ENCODE peak calls at places on chromosomes 6 and 20, in eight cellular contexts. B, V, O, H, Z, X, K and M are unnamed samples.

GRCh38 chr6:16338577-16339262 is 100.3 kb downstream of the GMPR start:
- DNase-seq in B (peak), V (peak), O (peak), H (no peak), Z (peak), X (no peak), K (no peak), M (peak)

GRCh38 chr6:18412644-18413043 is 25.5 kb downstream of the RNF144B start:
- DNase-seq in B (no peak), V (no peak), O (no peak), H (no peak), Z (no peak), X (no peak), K (no peak), M (no peak)

GRCh38 chr6:14540276-14540675 is 422.7 kb downstream of the CD83 start:
- DNase-seq in B (peak), V (no peak), O (no peak), H (no peak), Z (no peak), X (no peak), K (no peak), M (no peak)

GRCh38 chr20:43755851-43756250 is 29.0 kb upstream of the GTSF1L start:
- DNase-seq in B (no peak), V (no peak), O (no peak), H (no peak), Z (no peak), X (no peak), K (no peak), M (no peak)

GRCh38 chr6:40877362-40877761 is 161.7 kb downstream of the UNC5CL start:
- DNase-seq in B (no peak), V (no peak), O (no peak), H (no peak), Z (no peak), X (no peak), K (no peak), M (no peak)

GRCh38 chr20:46021361-46022359 is 7.4 kb upstream of the SLC12A5 start:
- DNase-seq in B (no peak), V (no peak), O (peak), H (peak), Z (no peak), X (peak), K (peak), M (no peak)

GRCh38 chr6:6758915-6759654 is 170.6 kb downstream of the LY86 start:
- DNase-seq in B (no peak), V (peak), O (peak), H (peak), Z (no peak), X (peak), K (peak), M (peak)

GRCh38 chr20:51183443-51183842 is 160.5 kb upstream of the KCNG1 start:
- DNase-seq in B (no peak), V (no peak), O (no peak), H (no peak), Z (no peak), X (no peak), K (no peak), M (no peak)

GRCh38 chr20:35583636-35584560 is 31.7 kb upstream of the SPAG4 start:
- DNase-seq in B (no peak), V (no peak), O (no peak), H (no peak), Z (no peak), X (no peak), K (no peak), M (no peak)

GRCh38 chr20:49233226-49233625 is 14.0 kb downstream of the DDX27 start:
- DNase-seq in B (no peak), V (no peak), O (no peak), H (no peak), Z (no peak), X (no peak), K (no peak), M (no peak)

GRCh38 chr20:62235777-62236157 is 2.6 kb upstream of the OSBPL2 start:
- DNase-seq in B (no peak), V (no peak), O (no peak), H (no peak), Z (no peak), X (no peak), K (no peak), M (no peak)

GRCh38 chr6:62974452-62974851 is 236.8 kb upstream of the FKBP1C start:
- DNase-seq in B (no peak), V (no peak), O (no peak), H (no peak), Z (no peak), X (no peak), K (no peak), M (no peak)

GRCh38 chr6:22583927-22584326 is 14.6 kb downstream of the HDGFL1 start:
- DNase-seq in B (no peak), V (no peak), O (no peak), H (no peak), Z (no peak), X (no peak), K (no peak), M (no peak)

GRCh38 chr6:1129141-1129540 is 182.8 kb upstream of the FOXQ1 start:
- DNase-seq in B (no peak), V (no peak), O (no peak), H (no peak), Z (no peak), X (no peak), K (no peak), M (no peak)

GRCh38 chr6:167141667-167142432 is 15.9 kb downstream of the GPR31 start:
- DNase-seq in B (peak), V (no peak), O (peak), H (peak), Z (no peak), X (peak), K (peak), M (no peak)

GRCh38 chr6:156866181-156866862 is 89.1 kb downstream of the ARID1B start:
- DNase-seq in B (peak), V (no peak), O (peak), H (no peak), Z (no peak), X (no peak), K (no peak), M (peak)

GRCh38 chr6:167766986-167767714 is 59.6 kb upstream of the AFDN start:
- DNase-seq in B (no peak), V (no peak), O (no peak), H (peak), Z (no peak), X (no peak), K (no peak), M (no peak)

GRCh38 chr6:7246401-7247178 is 66.4 kb downstream of the SSR1 start:
- DNase-seq in B (no peak), V (no peak), O (no peak), H (no peak), Z (no peak), X (peak), K (no peak), M (no peak)

GRCh38 chr20:49668181-49668877 is 45.3 kb downstream of the B4GALT5 start:
- DNase-seq in B (no peak), V (no peak), O (no peak), H (no peak), Z (no peak), X (no peak), K (no peak), M (no peak)

GRCh38 chr6:15841937-15842698 is 179.3 kb upstream of the DTNBP1 start:
- DNase-seq in B (no peak), V (peak), O (no peak), H (no peak), Z (no peak), X (no peak), K (no peak), M (no peak)

GRCh38 chr6:39425346-39426056 is 103.0 kb upstream of the KCNK16 start:
- DNase-seq in B (no peak), V (no peak), O (no peak), H (no peak), Z (no peak), X (no peak), K (no peak), M (no peak)

GRCh38 chr6:166494757-166495486 is 91.6 kb downstream of the RAMACL start:
- DNase-seq in B (no peak), V (no peak), O (no peak), H (no peak), Z (no peak), X (no peak), K (no peak), M (no peak)

GRCh38 chr6:119541132-119541905 is 191.8 kb upstream of the MAN1A1 start:
- DNase-seq in B (no peak), V (no peak), O (peak), H (no peak), Z (no peak), X (no peak), K (no peak), M (no peak)

GRCh38 chr6:62324817-62325216 is 38.8 kb upstream of the KHDRBS2 start:
- DNase-seq in B (no peak), V (no peak), O (no peak), H (no peak), Z (no peak), X (no peak), K (no peak), M (no peak)

GRCh38 chr6:141451508-141452353 is 681.0 kb upstream of the GJE1 start:
- DNase-seq in B (no peak), V (no peak), O (peak), H (no peak), Z (no peak), X (no peak), K (no peak), M (peak)

GRCh38 chr6:15066433-15067337 is 179.2 kb upstream of the JARID2 start:
- DNase-seq in B (no peak), V (peak), O (no peak), H (no peak), Z (no peak), X (no peak), K (no peak), M (no peak)